ENCODE peak calls at places on chromosomes 1 and 21, in nine cellular contexts. W, R, C, I, P, U, J, A and O are unnamed samples.

GRCh38 chr1:187413770-187414169 is 585.0 kb downstream of the PLA2G4A start:
- DNase-seq in W (no peak), R (no peak), C (no peak), I (no peak), P (peak; percentile 27), U (no peak), J (no peak), A (no peak), O (no peak)

GRCh38 chr1:9426291-9426711 is 113.0 kb upstream of the SLC25A33 start:
- DNase-seq in W (no peak), R (no peak), C (no peak), I (no peak), P (no peak), U (peak; percentile 92), J (no peak), A (no peak), O (no peak)

GRCh38 chr21:42021751-42022430 is 11.7 kb upstream of the ZBTB21 start:
- DNase-seq in W (no peak), R (peak; percentile 41), C (no peak), I (no peak), P (peak; percentile 66), U (no peak), J (no peak), A (no peak), O (peak; percentile 44)

GRCh38 chr1:169106921-169107672 is 607 bp downstream of the ATP1B1 start:
- DNase-seq in W (peak; percentile 49), R (peak; percentile 23), C (no peak), I (no peak), P (peak; percentile 52), U (no peak), J (peak; percentile 64), A (no peak), O (no peak)

GRCh38 chr21:42112857-42113256 is 41.7 kb downstream of the UMODL1 start:
- DNase-seq in W (no peak), R (no peak), C (no peak), I (no peak), P (no peak), U (no peak), J (no peak), A (peak; percentile 29), O (no peak)

GRCh38 chr1:154773551-154773950 is 96.5 kb downstream of the KCNN3 start:
- DNase-seq in W (no peak), R (peak; percentile 59), C (no peak), I (no peak), P (no peak), U (no peak), J (no peak), A (no peak), O (peak; percentile 75)

GRCh38 chr21:38948377-38948776 is 142.6 kb downstream of the ETS2 start:
- DNase-seq in W (peak; percentile 13), R (no peak), C (no peak), I (no peak), P (no peak), U (no peak), J (no peak), A (no peak), O (no peak)

GRCh38 chr1:62273953-62274352 is 45.3 kb downstream of the KANK4 start:
- DNase-seq in W (no peak), R (no peak), C (no peak), I (no peak), P (no peak), U (no peak), J (no peak), A (no peak), O (no peak)

GRCh38 chr21:32507342-32507919 is 77.9 kb downstream of the TCP10L start:
- DNase-seq in W (no peak), R (no peak), C (no peak), I (no peak), P (no peak), U (no peak), J (no peak), A (no peak), O (peak; percentile 30)

GRCh38 chr1:113835686-113836290 is 23.5 kb upstream of the RSBN1 start:
- DNase-seq in W (peak; percentile 35), R (no peak), C (no peak), I (no peak), P (peak; percentile 57), U (no peak), J (no peak), A (peak; percentile 16), O (no peak)

GRCh38 chr1:87826639-87827345 is 498.1 kb downstream of the LMO4 start:
- DNase-seq in W (peak; percentile 8), R (no peak), C (peak; percentile 51), I (no peak), P (no peak), U (no peak), J (no peak), A (peak; percentile 73), O (peak; percentile 67)

GRCh38 chr1:165763442-165763841 is 5.2 kb downstream of the TMCO1 start:
- DNase-seq in W (no peak), R (no peak), C (no peak), I (no peak), P (no peak), U (no peak), J (no peak), A (no peak), O (no peak)

GRCh38 chr1:232962761-232963357 is 12.4 kb downstream of the NTPCR start:
- DNase-seq in W (no peak), R (no peak), C (no peak), I (no peak), P (peak; percentile 29), U (no peak), J (no peak), A (no peak), O (no peak)

GRCh38 chr1:89939693-89940438 is 55.0 kb upstream of the ZNF326 start:
- DNase-seq in W (no peak), R (no peak), C (no peak), I (no peak), P (peak; percentile 43), U (no peak), J (no peak), A (no peak), O (no peak)

GRCh38 chr1:29760165-29760564 is 523.8 kb downstream of the PTPRU start:
- DNase-seq in W (no peak), R (no peak), C (no peak), I (no peak), P (no peak), U (no peak), J (no peak), A (no peak), O (no peak)

GRCh38 chr1:218865591-218865990 is 308.1 kb upstream of the LYPLAL1 start:
- DNase-seq in W (peak; percentile 79), R (no peak), C (no peak), I (no peak), P (no peak), U (no peak), J (no peak), A (no peak), O (no peak)
- H3K27ac ChIP-seq in W (no peak overlapping the region), R (no peak overlapping the region), C (no peak overlapping the region), I (no peak overlapping the region), P (no peak overlapping the region), U (no peak overlapping the region), J (no peak overlapping the region), A (no peak overlapping the region), O (no peak overlapping the region)

GRCh38 chr1:32773764-32774463 is 43.2 kb downstream of the YARS1 start:
- DNase-seq in W (no peak), R (no peak), C (no peak), I (no peak), P (no peak), U (no peak), J (no peak), A (no peak), O (no peak)

GRCh38 chr1:32775640-32776337 is 41.4 kb downstream of the YARS1 start:
- DNase-seq in W (no peak), R (no peak), C (no peak), I (no peak), P (no peak), U (no peak), J (no peak), A (no peak), O (no peak)

GRCh38 chr1:32773018-32773763 is 44.0 kb downstream of the YARS1 start:
- DNase-seq in W (peak; percentile 75), R (peak; percentile 90), C (peak; percentile 86), I (peak; percentile 43), P (peak; percentile 91), U (peak; percentile 73), J (peak; percentile 81), A (peak; percentile 47), O (peak; percentile 92)

GRCh38 chr1:32774950-32775634 is 42.1 kb downstream of the YARS1 start:
- DNase-seq in W (peak; percentile 84), R (peak; percentile 33), C (no peak), I (no peak), P (no peak), U (no peak), J (no peak), A (no peak), O (no peak)

DNA sequence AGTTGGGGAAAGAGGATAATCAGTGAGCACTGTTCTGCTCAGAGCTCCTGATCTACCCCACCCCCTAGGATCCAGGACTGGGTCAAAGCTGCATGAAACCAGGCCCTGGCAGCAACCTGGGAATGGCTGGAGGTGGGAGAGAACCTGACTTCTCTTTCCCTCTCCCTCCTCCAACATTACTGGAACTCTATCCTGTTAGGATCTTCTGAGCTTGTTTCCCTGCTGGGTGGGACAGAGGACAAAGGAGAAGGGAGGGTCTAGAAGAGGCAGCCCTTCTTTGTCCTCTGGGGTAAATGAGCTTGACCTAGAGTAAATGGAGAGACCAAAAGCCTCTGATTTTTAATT is 42.7 kb downstream of the YARS1 start:
- DNase-seq in W (no peak), R (no peak), C (no peak), I (no peak), P (no peak), U (no peak), J (no peak), A (no peak), O (no peak)
- TF ChIP-seq CTCF in W (no peak), R (no peak), C (no peak), I (no peak), P (no peak), U (no peak), J (no peak), A (no peak), O (no peak)

GRCh38 chr1:234500269-234500668 is 21.3 kb upstream of the TARBP1 start:
- DNase-seq in W (peak; percentile 65), R (peak; percentile 32), C (no peak), I (peak; percentile 28), P (no peak), U (no peak), J (no peak), A (no peak), O (peak; percentile 78)
- H3K27ac ChIP-seq in W (peak overlapping the region; percentile 90), R (peak overlapping the region; percentile 60), C (no peak overlapping the region), I (peak overlapping the region; percentile 87), P (no peak overlapping the region), U (no peak overlapping the region), J (peak overlapping the region; percentile 91), A (peak overlapping the region; percentile 92), O (peak overlapping the region; percentile 82)

GRCh38 chr1:52294580-52294979 is 71.4 kb downstream of the CC2D1B start:
- DNase-seq in W (peak; percentile 39), R (no peak), C (no peak), I (no peak), P (no peak), U (no peak), J (no peak), A (no peak), O (no peak)

DNA sequence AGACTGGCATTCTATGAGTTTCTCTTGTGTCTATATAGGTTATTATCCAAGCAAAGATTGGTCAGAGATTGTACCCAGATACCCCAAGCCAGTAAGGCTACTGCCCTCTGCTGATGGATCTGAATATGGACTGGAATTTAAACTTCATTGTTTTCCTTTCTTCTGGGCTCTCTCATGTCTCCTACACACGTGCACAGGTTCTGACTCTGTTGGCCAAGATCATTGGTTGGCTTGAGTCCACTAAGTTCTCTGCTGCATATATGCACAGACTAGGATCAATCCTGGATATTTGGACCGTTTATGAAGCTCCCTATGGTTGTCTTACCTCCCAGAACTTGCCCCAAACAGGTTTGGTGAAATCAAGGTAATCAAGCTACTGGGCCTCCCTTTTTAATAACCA is 69.7 kb downstream of the CC2D1B start:
- DNase-seq in W (peak; percentile 59), R (peak; percentile 14), C (no peak), I (no peak), P (peak; percentile 69), U (no peak), J (no peak), A (peak; percentile 38), O (no peak)
- TF ChIP-seq CTCF in W (peak; percentile 67), R (peak; percentile 68), C (peak; percentile 45), I (peak; percentile 59), P (peak; percentile 80), U (peak; percentile 34), J (peak; percentile 67), A (peak; percentile 84), O (peak; percentile 65)